ENCODE peak calls at places on chromosomes 16 and 17, in six cellular contexts. Q is GM12878, Z is AG04449, V is HFF-Myc, U is right atrium auricular region, W is PC-9. P is an unnamed sample.

GRCh38 chr17:83053779-83054451 is 25.5 kb upstream of the METRNL start:
- DNase-seq in Z (no peak), V (no peak), U (no peak), Q (no peak), W (no peak), P (no peak)

GRCh38 chr17:57288034-57288752 is 31.9 kb downstream of the MSI2 start:
- DNase-seq in Q (no peak), U (peak), Z (no peak), V (no peak), W (no peak), P (no peak)

GRCh38 chr16:8855051-8855786 is 13.6 kb downstream of the CARHSP1 start:
- DNase-seq in V (no peak), Q (no peak), W (no peak), U (no peak), Z (no peak), P (no peak)

GRCh38 chr16:10362077-10362863 is 23.6 kb upstream of the ATF7IP2 start:
- DNase-seq in U (no peak), W (no peak), V (no peak), Z (no peak), Q (peak), P (peak)

GRCh38 chr17:43662432-43663141 is 865 bp upstream of the MEOX1 start:
- DNase-seq in V (no peak), W (no peak), Q (peak), Z (no peak), U (no peak), P (no peak)

GRCh38 chr16:10862432-10862831 is 14.6 kb upstream of the CIITA start:
- DNase-seq in U (peak), Q (no peak), V (no peak), W (peak), Z (peak), P (no peak)

GRCh38 chr16:23650674-23651073 is 9.4 kb downstream of the DCTN5 start:
- DNase-seq in Z (no peak), V (no peak), Q (no peak), U (no peak), W (no peak), P (peak)

GRCh38 chr17:73533801-73534574 is 110.3 kb downstream of the SDK2 start:
- DNase-seq in Z (no peak), V (no peak), W (no peak), Q (no peak), U (no peak), P (no peak)

GRCh38 chr17:7443499-7444485 is 1.1 kb upstream of the CHRNB1 start:
- DNase-seq in V (no peak), U (no peak), W (no peak), Q (no peak), Z (no peak), P (no peak)

GRCh38 chr17:80746262-80746935 is 201.8 kb downstream of the RPTOR start:
- DNase-seq in U (no peak), Q (no peak), Z (no peak), W (no peak), V (no peak), P (no peak)

GRCh38 chr16:48164907-48165715 is 9.3 kb upstream of the ABCC12 start:
- DNase-seq in V (peak), Z (no peak), Q (no peak), U (peak), W (peak), P (peak)

GRCh38 chr17:80279895-80280294 is 19.2 kb downstream of the RNF213 start:
- DNase-seq in V (peak), Q (no peak), W (no peak), U (no peak), Z (peak), P (no peak)

GRCh38 chr17:633133-633532 is 81.5 kb downstream of the VPS53 start:
- DNase-seq in Q (no peak), V (no peak), Z (no peak), W (no peak), U (no peak), P (no peak)

GRCh38 chr17:27797390-27798091 is 2.8 kb downstream of the NOS2 start:
- DNase-seq in U (no peak), V (no peak), W (peak), Q (no peak), Z (no peak), P (no peak)

GRCh38 chr16:73054732-73055481 is 7.0 kb upstream of the ZFHX3 start:
- DNase-seq in Z (no peak), V (no peak), W (peak), U (no peak), Q (no peak), P (no peak)

GRCh38 chr17:46732133-46732532 is 86.4 kb downstream of the WNT3 start:
- DNase-seq in U (no peak), V (no peak), W (peak), Z (no peak), Q (no peak), P (no peak)
- TF ChIP-seq CTCF in U (no peak), V (no peak), W (no peak), Z (no peak), Q (no peak), P (no peak)

GRCh38 chr17:17722081-17722905 is 41.0 kb downstream of the RAI1 start:
- DNase-seq in Z (no peak), U (no peak), Q (no peak), W (no peak), V (no peak), P (no peak)
- H3K4me3 ChIP-seq in Z (peak), U (no peak), Q (no peak), W (no peak), V (peak), P (no peak)

GRCh38 chr17:77284023-77284617 is 143.4 kb downstream of the SEC14L1 start:
- DNase-seq in Q (no peak), V (no peak), Z (no peak), W (no peak), U (no peak), P (no peak)

GRCh38 chr17:77286641-77287431 is 146.1 kb downstream of the SEC14L1 start:
- DNase-seq in V (no peak), Q (no peak), Z (no peak), U (no peak), W (peak), P (no peak)

GRCh38 chr17:77287432-77288068 is 146.8 kb downstream of the SEC14L1 start:
- DNase-seq in V (peak), Q (no peak), W (peak), Z (peak), U (peak), P (no peak)

GRCh38 chr17:77286391-77286640 is 145.5 kb downstream of the SEC14L1 start:
- DNase-seq in W (no peak), Q (no peak), U (no peak), Z (no peak), V (no peak), P (no peak)

DNA sequence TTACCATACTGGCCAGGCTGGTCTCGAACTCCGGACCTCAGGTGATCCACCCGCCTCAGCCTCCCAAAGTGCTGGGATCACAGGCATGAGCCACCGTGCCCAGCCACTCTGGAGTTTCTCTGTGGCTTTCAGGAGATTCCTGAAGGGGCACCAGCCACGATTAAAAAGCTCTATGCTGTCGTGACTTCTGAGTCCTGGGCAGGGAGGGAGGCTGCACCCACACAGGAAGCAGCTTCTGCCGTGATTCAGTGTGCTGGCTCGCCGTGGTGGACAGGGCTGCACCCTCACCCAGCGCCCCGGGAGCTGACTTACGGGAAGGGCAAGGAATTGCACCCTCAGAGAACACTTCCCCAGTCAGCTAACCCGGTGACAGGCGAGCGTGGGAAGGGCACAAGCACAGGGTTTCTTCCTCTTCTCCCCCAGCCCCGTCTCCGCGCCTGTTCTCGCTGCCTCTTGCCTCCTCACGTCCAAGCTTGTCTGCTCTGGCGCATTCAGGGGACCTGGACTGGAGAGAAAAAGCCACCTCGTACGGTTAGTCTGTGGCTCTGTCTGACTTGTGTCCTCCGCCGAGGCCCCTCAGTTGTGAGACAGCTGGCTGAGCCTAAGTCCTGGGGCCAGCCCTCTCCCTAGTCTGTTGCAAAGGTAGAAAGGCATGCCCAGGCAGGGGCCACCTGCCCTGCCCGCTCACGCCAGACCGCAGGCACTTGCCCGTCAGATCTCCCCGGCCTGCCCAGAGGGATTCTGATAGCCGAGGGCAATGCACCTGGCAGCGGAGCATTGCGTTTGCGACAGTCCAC is 145.0 kb downstream of the SEC14L1 start:
- DNase-seq in U (peak), Z (peak), Q (no peak), W (peak), V (no peak), P (no peak)
- TF ChIP-seq CTCF in U (no peak), Z (no peak), Q (no peak), W (no peak), V (no peak), P (no peak)

DNA sequence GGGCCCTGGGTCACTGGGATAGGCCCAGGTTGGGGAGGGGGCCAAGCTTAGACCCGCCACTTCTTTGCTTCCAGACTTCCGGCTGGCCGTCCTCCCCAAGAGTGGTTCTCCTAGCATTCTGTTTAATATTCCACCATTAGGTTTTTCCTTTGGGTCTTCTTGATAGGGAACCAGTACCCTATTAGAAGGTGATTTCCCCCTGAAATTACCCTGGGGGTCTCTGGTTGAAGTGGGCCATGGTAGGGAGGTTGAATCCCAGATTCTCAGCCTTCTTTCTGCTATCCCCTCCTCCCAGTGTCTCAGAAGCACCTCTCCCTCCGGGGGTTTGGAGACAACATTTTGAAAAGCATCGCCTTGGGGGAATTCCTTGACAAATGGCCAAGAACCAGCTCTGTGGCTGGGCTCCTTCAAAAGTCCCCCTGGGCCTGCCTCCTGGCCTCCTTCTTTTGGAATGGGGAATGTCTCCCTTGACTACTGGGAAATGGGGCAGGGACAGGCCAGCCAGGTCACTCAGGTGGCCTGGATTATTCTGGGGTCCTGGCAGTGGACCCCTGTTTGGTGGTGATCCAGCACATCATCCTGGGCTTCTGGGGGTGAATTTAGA is 5.7 kb downstream of the LASP1 start:
- DNase-seq in W (peak), V (no peak), U (no peak), Q (no peak), Z (no peak), P (no peak)
- H3K4me3 ChIP-seq in W (no peak), V (no peak), U (no peak), Q (no peak), Z (peak), P (no peak)

DNA sequence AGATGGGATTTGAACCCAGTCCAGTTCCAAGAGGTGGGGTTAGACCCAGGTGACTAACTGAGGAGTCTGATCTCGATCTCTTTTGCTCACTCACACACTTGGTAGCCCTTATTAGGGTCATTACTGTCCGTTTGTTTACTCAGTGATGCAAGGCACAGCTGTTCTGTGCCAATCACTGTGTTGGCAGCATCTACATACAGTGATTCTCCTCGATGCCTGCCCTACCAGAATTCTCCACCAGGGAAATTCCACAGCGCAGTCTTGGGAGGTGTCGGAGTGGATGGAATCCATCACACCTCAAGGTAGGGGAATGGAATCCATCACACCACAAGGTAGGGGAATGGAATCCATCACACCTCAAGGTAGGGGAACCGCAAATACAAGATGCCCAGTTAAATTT is 279.6 kb downstream of the MAF start:
- DNase-seq in W (no peak), Q (no peak), U (no peak), Z (no peak), V (no peak), P (no peak)
- TF ChIP-seq CTCF in W (no peak), Q (no peak), U (no peak), Z (no peak), V (no peak), P (no peak)

GRCh38 chr16:3642397-3643094 is 11.9 kb upstream of the DNASE1 start:
- DNase-seq in U (no peak), V (no peak), Q (no peak), Z (no peak), W (peak), P (no peak)
- H3K4me3 ChIP-seq in U (no peak), V (no peak), Q (no peak), Z (no peak), W (peak), P (no peak)

GRCh38 chr16:85634747-85635544 is 21.8 kb downstream of the GSE1 start:
- DNase-seq in Q (no peak), Z (no peak), U (no peak), W (no peak), V (no peak), P (no peak)
- TF ChIP-seq CTCF in Q (no peak), Z (no peak), U (no peak), W (no peak), V (peak), P (peak)

DNA sequence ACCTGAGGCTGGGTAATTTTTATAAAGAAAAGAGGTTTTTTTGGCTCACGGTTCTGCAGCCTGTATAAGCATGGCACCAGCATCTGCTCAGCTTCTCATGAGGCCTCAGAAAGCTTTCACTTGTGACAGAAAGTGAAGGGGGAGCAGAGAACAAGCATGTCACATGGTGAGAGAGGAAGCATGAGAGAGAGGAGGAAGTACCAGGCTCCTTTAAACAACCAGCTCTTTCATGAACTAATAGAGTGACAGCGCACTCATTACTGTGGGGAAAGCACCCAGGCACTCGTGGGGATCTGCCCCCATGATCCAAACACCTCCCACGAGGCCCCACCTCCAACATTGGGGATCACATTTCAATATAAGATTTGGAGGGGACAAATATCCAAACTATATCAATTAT is 86.8 kb downstream of the USP32 start:
- DNase-seq in V (no peak), Z (no peak), U (no peak), W (no peak), Q (peak), P (peak)
- H3K4me3 ChIP-seq in V (no peak), Z (no peak), U (no peak), W (no peak), Q (no peak), P (no peak)